ENCODE peak calls at places on chromosomes 6 and 20, in five cellular contexts. O is H1, G is GM12878, F is SK-N-SH, L is mesenchymal stem cell. U is an unnamed sample.

GRCh38 chr6:118708055-118708454 is 56.7 kb upstream of the CEP85L start:
- DNase-seq in O (no peak), G (no peak), F (no peak), L (peak; percentile 56), U (no peak)

GRCh38 chr20:11118802-11119380 is 445.1 kb upstream of the JAG1 start:
- DNase-seq in O (no peak), G (no peak), F (no peak), L (no peak), U (no peak)

GRCh38 chr6:169158750-169159149 is 94.9 kb downstream of the THBS2 start:
- DNase-seq in O (no peak), G (no peak), F (no peak), L (no peak), U (no peak)

GRCh38 chr6:21396313-21396712 is 197.2 kb upstream of the SOX4 start:
- DNase-seq in O (no peak), G (no peak), F (no peak), L (peak; percentile 68), U (no peak)

GRCh38 chr6:169048806-169049205 is 204.8 kb downstream of the THBS2 start:
- DNase-seq in O (no peak), G (no peak), F (no peak), L (no peak), U (no peak)

GRCh38 chr6:166611631-166612030 is 15.4 kb downstream of the RPS6KA2 start:
- DNase-seq in O (no peak), G (no peak), F (no peak), L (no peak), U (no peak)

GRCh38 chr20:59810376-59811187 is 122.9 kb downstream of the SYCP2 start:
- DNase-seq in O (no peak), G (no peak), F (peak; percentile 54), L (no peak), U (no peak)

GRCh38 chr6:152815230-152815922 is 64.8 kb downstream of the VIP start:
- DNase-seq in O (no peak), G (no peak), F (peak; percentile 52), L (no peak), U (no peak)

GRCh38 chr6:24931752-24932691 is 3.7 kb downstream of the RIPOR2 start:
- DNase-seq in O (no peak), G (peak; percentile 84), F (no peak), L (peak; percentile 83), U (no peak)

GRCh38 chr6:118784641-118785164 is 109.2 kb upstream of the ASF1A start:
- DNase-seq in O (no peak), G (no peak), F (peak; percentile 33), L (peak; percentile 8), U (no peak)

GRCh38 chr20:61902213-61902869 is 163.3 kb downstream of the TAF4 start:
- DNase-seq in O (no peak), G (no peak), F (no peak), L (no peak), U (no peak)

GRCh38 chr20:38871560-38871953 is 54.7 kb upstream of the FAM83D start:
- DNase-seq in O (no peak), G (no peak), F (no peak), L (no peak), U (no peak)

GRCh38 chr6:45454008-45454911 is 76.5 kb upstream of the SUPT3H start:
- DNase-seq in O (no peak), G (no peak), F (no peak), L (peak; percentile 95), U (no peak)

GRCh38 chr6:119158057-119158848 is 79.8 kb upstream of the FAM184A start:
- DNase-seq in O (no peak), G (no peak), F (no peak), L (peak; percentile 41), U (no peak)

GRCh38 chr6:84508981-84509380 is 255.4 kb downstream of the TBX18 start:
- DNase-seq in O (no peak), G (no peak), F (no peak), L (no peak), U (no peak)

GRCh38 chr6:45746046-45746445 is 269.6 kb downstream of the CLIC5 start:
- DNase-seq in O (no peak), G (no peak), F (no peak), L (no peak), U (no peak)

GRCh38 chr6:35602133-35602946 is 86.4 kb downstream of the FKBP5 start:
- DNase-seq in O (no peak), G (no peak), F (peak; percentile 24), L (peak; percentile 82), U (no peak)

GRCh38 chr6:54238407-54238806 is 69.8 kb upstream of the TINAG start:
- DNase-seq in O (no peak), G (no peak), F (no peak), L (peak; percentile 37), U (peak; percentile 81)

GRCh38 chr6:71412559-71412958 is 123.9 kb downstream of the OGFRL1 start:
- DNase-seq in O (no peak), G (no peak), F (no peak), L (no peak), U (no peak)

GRCh38 chr6:133768656-133769295 is 120.1 kb upstream of the TCF21 start:
- DNase-seq in O (no peak), G (no peak), F (no peak), L (peak; percentile 63), U (no peak)

GRCh38 chr6:137779982-137780381 is 87.1 kb upstream of the TNFAIP3 start:
- DNase-seq in O (no peak), G (no peak), F (no peak), L (peak; percentile 69), U (no peak)

GRCh38 chr20:23243791-23244190 is 106.8 kb upstream of the NXT1 start:
- DNase-seq in O (no peak), G (no peak), F (no peak), L (no peak), U (no peak)

GRCh38 chr20:43066061-43066575 is 123.6 kb downstream of the PTPRT start:
- DNase-seq in O (no peak), G (no peak), F (no peak), L (no peak), U (no peak)

GRCh38 chr20:43068482-43068881 is 121.2 kb downstream of the PTPRT start:
- DNase-seq in O (no peak), G (no peak), F (no peak), L (no peak), U (no peak)

GRCh38 chr20:43065299-43065698 is 124.4 kb downstream of the PTPRT start:
- DNase-seq in O (no peak), G (no peak), F (no peak), L (no peak), U (no peak)
- H3K9ac ChIP-seq in O (no peak overlapping the region), G (no peak overlapping the region), F (no peak overlapping the region), L (no peak overlapping the region), U (no peak overlapping the region)

DNA sequence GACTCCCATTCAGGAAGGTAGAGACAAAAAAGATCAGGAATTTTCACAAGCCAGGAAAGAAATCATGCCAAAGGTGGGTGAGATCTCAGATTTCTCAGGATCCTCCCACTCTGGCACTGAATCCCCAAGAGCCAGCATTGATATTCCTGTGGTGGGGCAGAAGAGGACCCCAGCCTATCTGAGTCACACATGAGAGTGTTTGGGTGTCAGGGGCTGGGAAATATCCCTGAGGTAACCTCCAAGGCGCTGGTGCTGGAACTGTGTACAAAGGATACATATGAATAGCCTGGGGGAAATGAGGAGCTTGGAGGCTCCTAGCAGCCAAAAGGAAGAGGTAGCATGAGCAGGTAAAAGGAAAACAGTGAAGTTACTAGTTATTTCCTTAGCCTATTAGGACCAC is 369.4 kb downstream of the BTBD9 start:
- DNase-seq in O (no peak), G (no peak), F (no peak), L (no peak), U (no peak)
- H3K27ac ChIP-seq in O (no peak overlapping the region), G (no peak overlapping the region), F (peak overlapping the region; percentile 47), L (no peak overlapping the region), U (no peak overlapping the region)

DNA sequence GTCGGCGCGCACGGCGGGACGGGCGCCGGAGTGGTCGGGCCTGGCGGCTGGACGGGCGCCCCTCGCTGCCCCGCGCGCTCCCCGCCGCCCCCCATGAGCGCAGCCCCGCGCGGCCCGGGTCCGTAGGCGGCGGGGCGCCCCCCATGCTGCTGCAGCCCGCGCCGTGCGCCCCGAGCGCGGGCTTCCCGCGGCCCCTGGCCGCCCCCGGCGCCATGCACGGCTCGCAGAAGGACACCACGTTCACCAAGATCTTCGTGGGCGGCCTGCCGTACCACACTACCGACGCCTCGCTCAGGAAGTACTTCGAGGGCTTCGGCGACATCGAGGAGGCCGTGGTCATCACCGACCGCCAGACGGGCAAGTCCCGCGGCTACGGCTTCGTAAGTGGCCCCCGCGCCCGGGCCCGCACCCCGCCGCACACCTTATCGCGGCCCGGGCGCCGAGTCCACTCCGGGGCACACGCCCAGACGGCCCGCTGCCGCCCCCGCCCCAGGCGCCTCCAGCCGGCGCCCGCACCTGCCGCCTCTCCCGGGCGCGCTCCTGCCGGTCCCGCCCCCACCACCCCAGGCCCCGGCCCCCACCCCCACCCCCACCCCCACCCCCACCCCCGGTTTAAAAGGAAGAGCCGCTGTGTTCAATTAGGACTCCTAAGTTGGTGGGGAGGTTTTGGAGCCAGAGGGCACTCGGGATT is 388 bp downstream of the RBM38 start:
- DNase-seq in O (no peak), G (no peak), F (peak; percentile 71), L (peak; percentile 18), U (no peak)
- H3K9ac ChIP-seq in O (peak overlapping the region; percentile 69), G (peak overlapping the region; percentile 96), F (peak overlapping the region; percentile 54), L (peak overlapping the region; percentile 72), U (peak overlapping the region; percentile 75)

GRCh38 chr6:111713196-111713705 is 107.6 kb upstream of the TRAF3IP2 start:
- DNase-seq in O (no peak), G (no peak), F (no peak), L (no peak), U (no peak)
- H3K27ac ChIP-seq in O (no peak overlapping the region), G (no peak overlapping the region), F (no peak overlapping the region), L (no peak overlapping the region), U (peak overlapping the region; percentile 89)

DNA sequence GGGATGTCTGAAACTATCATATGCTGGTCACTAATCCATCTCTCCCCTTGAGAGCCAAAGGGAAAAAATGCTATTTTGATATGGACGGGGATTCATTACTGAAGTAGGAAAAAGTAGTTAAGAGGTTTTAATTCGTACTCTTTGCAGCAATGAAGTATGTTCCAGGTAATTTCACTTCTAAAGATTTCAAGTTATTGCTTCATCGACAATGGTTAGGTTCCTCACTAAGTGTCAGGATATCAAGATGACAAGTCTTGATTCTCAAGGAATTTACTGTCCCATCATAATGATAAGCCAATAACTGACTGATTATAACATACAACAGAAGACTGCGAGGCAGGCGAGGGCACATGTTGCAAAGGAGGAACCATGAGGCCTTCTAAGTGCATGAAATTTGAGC is 57.0 kb downstream of the GMDS start:
- DNase-seq in O (no peak), G (no peak), F (no peak), L (no peak), U (no peak)
- H3K9ac ChIP-seq in O (no peak overlapping the region), G (no peak overlapping the region), F (no peak overlapping the region), L (no peak overlapping the region), U (no peak overlapping the region)

DNA sequence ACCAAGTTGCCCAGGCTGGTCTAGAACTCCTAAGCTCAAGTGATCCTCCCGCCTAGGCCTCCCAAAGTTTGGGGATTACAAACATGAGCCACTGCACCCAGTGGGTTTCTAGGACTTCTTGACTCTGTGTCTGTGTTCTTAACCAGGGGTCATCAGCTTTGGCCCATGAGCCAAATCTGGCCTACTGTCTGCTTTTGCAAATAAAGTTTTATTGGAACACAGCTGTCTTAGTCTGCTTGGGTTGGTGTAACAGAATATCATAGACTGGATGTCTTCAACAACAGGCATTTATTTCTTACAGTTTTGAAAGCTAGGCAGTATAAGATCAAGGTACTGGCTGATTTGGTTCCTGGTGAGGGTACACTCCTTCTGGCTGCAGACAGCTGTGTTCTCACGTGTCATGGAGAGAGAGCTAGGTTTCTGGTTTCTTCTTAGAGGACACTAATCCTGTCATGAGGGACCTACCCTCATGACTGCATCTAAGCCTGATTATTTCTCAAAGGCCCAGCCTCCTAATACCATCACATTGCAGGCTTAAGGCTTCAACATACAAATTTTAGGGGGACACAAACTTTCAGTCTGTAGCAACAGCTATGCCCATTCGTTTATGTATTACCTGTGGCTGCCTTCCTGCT is 23.3 kb downstream of the ARFGEF2 start:
- DNase-seq in O (no peak), G (no peak), F (no peak), L (no peak), U (no peak)
- H3K27ac ChIP-seq in O (no peak overlapping the region), G (no peak overlapping the region), F (no peak overlapping the region), L (no peak overlapping the region), U (no peak overlapping the region)

U was measured in SK-N-MC.